ENCODE peak calls at places on chromosomes 6 and 20, in five cellular contexts. U is mesendoderm, N is mesothelial cell of epicardium, J is activated gamma-delta T cell treated with Interleukin-2 at 50 U/mL for 16 hours, V is tibial nerve. X is an unnamed sample.

GRCh38 chr6:48817714-48818113 is 645.3 kb downstream of the MMUT start:
- DNase-seq in U (no peak), N (no peak), J (no peak), V (no peak), X (no peak)

GRCh38 chr6:89483111-89483720 is 50.3 kb downstream of the ANKRD6 start:
- DNase-seq in U (peak; percentile 87), N (no peak), J (no peak), V (no peak), X (no peak)

GRCh38 chr20:38139919-38140753 is 24.9 kb downstream of the TGM2 start:
- DNase-seq in U (peak; percentile 70), N (no peak), J (no peak), V (no peak), X (no peak)

GRCh38 chr20:53657732-53658131 is 64.1 kb upstream of the ZNF217 start:
- DNase-seq in U (peak; percentile 43), N (no peak), J (no peak), V (no peak), X (no peak)

GRCh38 chr20:51563597-51564332 is 21.2 kb upstream of the NFATC2 start:
- DNase-seq in U (peak; percentile 83), N (peak; percentile 47), J (no peak), V (peak; percentile 57), X (peak; percentile 55)

GRCh38 chr6:7899889-7900213 is 10.7 kb downstream of the TXNDC5 start:
- DNase-seq in U (no peak), N (no peak), J (no peak), V (no peak), X (no peak)

GRCh38 chr6:15253107-15254073 is 7.5 kb downstream of the JARID2 start:
- DNase-seq in U (no peak), N (no peak), J (no peak), V (no peak), X (no peak)

GRCh38 chr6:27922949-27923348 is 10.8 kb upstream of the OR2B2 start:
- DNase-seq in U (no peak), N (no peak), J (no peak), V (no peak), X (no peak)

GRCh38 chr6:53794073-53794719 is 609 bp upstream of the LRRC1 start:
- DNase-seq in U (peak; percentile 83), N (peak; percentile 74), J (peak; percentile 41), V (peak; percentile 42), X (peak; percentile 39)

GRCh38 chr20:32535316-32535952 is 49.7 kb downstream of the NOL4L start:
- DNase-seq in U (no peak), N (no peak), J (no peak), V (no peak), X (no peak)

GRCh38 chr6:150766201-150766997 is 99.1 kb upstream of the MTHFD1L start:
- DNase-seq in U (no peak), N (peak; percentile 55), J (no peak), V (no peak), X (no peak)

GRCh38 chr6:4482461-4482860 is 293.7 kb upstream of the CDYL start:
- DNase-seq in U (no peak), N (no peak), J (no peak), V (no peak), X (no peak)

GRCh38 chr20:58907481-58908137 is 55.1 kb downstream of the GNAS start:
- DNase-seq in U (no peak), N (peak; percentile 71), J (peak; percentile 47), V (peak; percentile 86), X (peak; percentile 83)

GRCh38 chr6:170271771-170272314 is 19.0 kb downstream of the DLL1 start:
- DNase-seq in U (no peak), N (no peak), J (peak; percentile 59), V (no peak), X (no peak)

GRCh38 chr6:49995278-49995677 is 25.9 kb upstream of the DEFB113 start:
- DNase-seq in U (no peak), N (no peak), J (no peak), V (no peak), X (no peak)

GRCh38 chr6:7424967-7425807 is 35.6 kb downstream of the RIOK1 start:
- DNase-seq in U (peak; percentile 28), N (no peak), J (no peak), V (no peak), X (no peak)

GRCh38 chr6:54850061-54850460 is 3.5 kb downstream of the FAM83B start:
- DNase-seq in U (no peak), N (no peak), J (no peak), V (no peak), X (no peak)

GRCh38 chr20:36975085-36975829 is 23.7 kb upstream of the SAMHD1 start:
- DNase-seq in U (no peak), N (no peak), J (peak; percentile 62), V (no peak), X (no peak)

GRCh38 chr6:116533233-116533957 is 12.1 kb downstream of the TRAPPC3L start:
- DNase-seq in U (peak; percentile 81), N (no peak), J (no peak), V (no peak), X (no peak)

GRCh38 chr6:158032354-158032733 is 50.7 kb downstream of the SYNJ2 start:
- DNase-seq in U (no peak), N (no peak), J (no peak), V (no peak), X (no peak)

GRCh38 chr6:40620546-40620945 is 33.4 kb upstream of the LRFN2 start:
- DNase-seq in U (no peak), N (no peak), J (no peak), V (no peak), X (no peak)

GRCh38 chr20:21089421-21089820 is 16.7 kb downstream of the LINC00237 start:
- DNase-seq in U (no peak), N (no peak), J (no peak), V (no peak), X (no peak)

GRCh38 chr20:24079661-24080412 is 91.3 kb upstream of the GGTLC1 start:
- DNase-seq in U (no peak), N (no peak), J (no peak), V (no peak), X (no peak)

GRCh38 chr6:10690651-10691445 is 3.6 kb downstream of the C6orf52 start:
- DNase-seq in U (no peak), N (no peak), J (no peak), V (no peak), X (no peak)

GRCh38 chr6:9659848-9660247 is 755.0 kb downstream of the TFAP2A start:
- DNase-seq in U (no peak), N (no peak), J (no peak), V (no peak), X (no peak)

GRCh38 chr6:15748341-15748740 is 85.5 kb upstream of the DTNBP1 start:
- DNase-seq in U (no peak), N (no peak), J (no peak), V (no peak), X (no peak)

GRCh38 chr6:44468835-44469234 is 81.3 kb downstream of the CDC5L start:
- DNase-seq in U (no peak), N (no peak), J (no peak), V (no peak), X (no peak)

GRCh38 chr6:446418-447366 is 55.1 kb downstream of the IRF4 start:
- DNase-seq in U (no peak), N (no peak), J (peak; percentile 58), V (no peak), X (peak; percentile 34)

GRCh38 chr6:107532707-107533106 is 42.8 kb downstream of the SOBP start:
- DNase-seq in U (no peak), N (no peak), J (no peak), V (peak; percentile 16), X (no peak)

GRCh38 chr6:16438677-16439615 is 200.6 kb downstream of the GMPR start:
- DNase-seq in U (peak; percentile 54), N (no peak), J (no peak), V (no peak), X (no peak)

GRCh38 chr6:35166160-35166919 is 25.2 kb upstream of the TCP11 start:
- DNase-seq in U (no peak), N (no peak), J (no peak), V (no peak), X (no peak)

GRCh38 chr6:142846883-142847287 is 98.1 kb downstream of the HIVEP2 start:
- DNase-seq in U (peak; percentile 75), N (no peak), J (no peak), V (no peak), X (peak; percentile 15)

GRCh38 chr6:159203304-159204005 is 34.3 kb downstream of the FNDC1 start:
- DNase-seq in U (no peak), N (no peak), J (no peak), V (no peak), X (no peak)